ENCODE peak calls at places on chromosomes 1 and 21, in seven cellular contexts. One of them, this sample, is unnamed.

GRCh38 chr1:8962812-8963669 is 17.4 kb downstream of the CA6 start:
- DNase-seq in GM23248: peak; percentile 75
- DNase-seq in GM23338: peak; percentile 95
- DNase-seq in HCT116: peak; percentile 68
- DNase-seq in SK-N-SH: peak; percentile 44
- DNase-seq in hepatocyte: peak; percentile 74
- DNase-seq in neural progenitor cell: peak; percentile 76
- DNase-seq in this sample: peak; percentile 85

GRCh38 chr1:162463021-162463420 is 34.6 kb upstream of the UHMK1 start:
- DNase-seq in neural progenitor cell: no peak
- DNase-seq in GM23248: no peak
- DNase-seq in GM23338: no peak
- DNase-seq in hepatocyte: no peak
- DNase-seq in HCT116: no peak
- DNase-seq in SK-N-SH: no peak
- DNase-seq in this sample: no peak

GRCh38 chr1:94101613-94101940 is 19.4 kb downstream of the ABCA4 start:
- DNase-seq in hepatocyte: peak; percentile 58
- DNase-seq in neural progenitor cell: no peak
- DNase-seq in GM23248: no peak
- DNase-seq in GM23338: no peak
- DNase-seq in HCT116: no peak
- DNase-seq in SK-N-SH: peak; percentile 34
- DNase-seq in this sample: no peak

GRCh38 chr1:51842255-51842654 is 36.3 kb downstream of the NRDC start:
- DNase-seq in GM23338: no peak
- DNase-seq in SK-N-SH: peak; percentile 11
- DNase-seq in GM23248: no peak
- DNase-seq in hepatocyte: no peak
- DNase-seq in neural progenitor cell: no peak
- DNase-seq in HCT116: no peak
- DNase-seq in this sample: no peak

GRCh38 chr1:183277821-183278735 is 92.0 kb downstream of the LAMC2 start:
- DNase-seq in HCT116: no peak
- DNase-seq in hepatocyte: no peak
- DNase-seq in neural progenitor cell: no peak
- DNase-seq in SK-N-SH: no peak
- DNase-seq in GM23338: no peak
- DNase-seq in GM23248: peak; percentile 70
- DNase-seq in this sample: no peak

GRCh38 chr1:208172389-208173140 is 71.6 kb downstream of the PLXNA2 start:
- DNase-seq in neural progenitor cell: no peak
- DNase-seq in GM23248: peak; percentile 73
- DNase-seq in GM23338: no peak
- DNase-seq in hepatocyte: no peak
- DNase-seq in SK-N-SH: no peak
- DNase-seq in HCT116: no peak
- DNase-seq in this sample: no peak

GRCh38 chr21:38913120-38913975 is 107.6 kb downstream of the ETS2 start:
- DNase-seq in neural progenitor cell: peak; percentile 64
- DNase-seq in GM23338: peak; percentile 78
- DNase-seq in HCT116: peak; percentile 77
- DNase-seq in hepatocyte: peak; percentile 92
- DNase-seq in GM23248: peak; percentile 84
- DNase-seq in SK-N-SH: peak; percentile 61
- DNase-seq in this sample: no peak

GRCh38 chr21:18716578-18717138 is 313.1 kb upstream of the TMPRSS15 start:
- DNase-seq in neural progenitor cell: no peak
- DNase-seq in hepatocyte: no peak
- DNase-seq in HCT116: no peak
- DNase-seq in GM23248: no peak
- DNase-seq in SK-N-SH: no peak
- DNase-seq in GM23338: no peak
- DNase-seq in this sample: no peak

GRCh38 chr1:119675349-119676343 is 27.6 kb upstream of the ZNF697 start:
- DNase-seq in GM23338: peak; percentile 97
- DNase-seq in HCT116: peak; percentile 85
- DNase-seq in neural progenitor cell: peak; percentile 81
- DNase-seq in hepatocyte: peak; percentile 92
- DNase-seq in SK-N-SH: peak; percentile 78
- DNase-seq in GM23248: peak; percentile 85
- DNase-seq in this sample: peak; percentile 75

GRCh38 chr1:115807723-115808122 is 33.2 kb downstream of the NHLH2 start:
- DNase-seq in neural progenitor cell: peak; percentile 88
- DNase-seq in SK-N-SH: peak; percentile 51
- DNase-seq in GM23338: peak; percentile 97
- DNase-seq in hepatocyte: peak; percentile 92
- DNase-seq in GM23248: peak; percentile 83
- DNase-seq in HCT116: peak; percentile 78
- DNase-seq in this sample: peak; percentile 69

GRCh38 chr1:226086776-226087175 is 24.3 kb downstream of the H3-3A start:
- DNase-seq in SK-N-SH: no peak
- DNase-seq in hepatocyte: no peak
- DNase-seq in neural progenitor cell: no peak
- DNase-seq in GM23338: no peak
- DNase-seq in HCT116: no peak
- DNase-seq in GM23248: no peak
- DNase-seq in this sample: no peak

GRCh38 chr1:212587304-212588136 is 21.0 kb upstream of the ATF3 start:
- DNase-seq in hepatocyte: no peak
- DNase-seq in HCT116: no peak
- DNase-seq in GM23248: peak; percentile 27
- DNase-seq in SK-N-SH: no peak
- DNase-seq in neural progenitor cell: no peak
- DNase-seq in GM23338: no peak
- DNase-seq in this sample: no peak

GRCh38 chr1:29177022-29177705 is 4.5 kb downstream of the SRSF4 start:
- DNase-seq in GM23338: no peak
- DNase-seq in hepatocyte: no peak
- DNase-seq in SK-N-SH: no peak
- DNase-seq in GM23248: peak; percentile 35
- DNase-seq in HCT116: no peak
- DNase-seq in neural progenitor cell: no peak
- DNase-seq in this sample: no peak

GRCh38 chr1:111603979-111604378 is 15.6 kb upstream of the RAP1A start:
- DNase-seq in GM23338: no peak
- DNase-seq in hepatocyte: no peak
- DNase-seq in SK-N-SH: no peak
- DNase-seq in neural progenitor cell: no peak
- DNase-seq in HCT116: no peak
- DNase-seq in GM23248: no peak
- DNase-seq in this sample: peak; percentile 77

GRCh38 chr1:22584001-22584557 is 20.8 kb downstream of the EPHA8 start:
- DNase-seq in SK-N-SH: no peak
- DNase-seq in hepatocyte: peak; percentile 26
- DNase-seq in GM23248: peak; percentile 20
- DNase-seq in neural progenitor cell: no peak
- DNase-seq in GM23338: no peak
- DNase-seq in HCT116: no peak
- DNase-seq in this sample: no peak

DNA sequence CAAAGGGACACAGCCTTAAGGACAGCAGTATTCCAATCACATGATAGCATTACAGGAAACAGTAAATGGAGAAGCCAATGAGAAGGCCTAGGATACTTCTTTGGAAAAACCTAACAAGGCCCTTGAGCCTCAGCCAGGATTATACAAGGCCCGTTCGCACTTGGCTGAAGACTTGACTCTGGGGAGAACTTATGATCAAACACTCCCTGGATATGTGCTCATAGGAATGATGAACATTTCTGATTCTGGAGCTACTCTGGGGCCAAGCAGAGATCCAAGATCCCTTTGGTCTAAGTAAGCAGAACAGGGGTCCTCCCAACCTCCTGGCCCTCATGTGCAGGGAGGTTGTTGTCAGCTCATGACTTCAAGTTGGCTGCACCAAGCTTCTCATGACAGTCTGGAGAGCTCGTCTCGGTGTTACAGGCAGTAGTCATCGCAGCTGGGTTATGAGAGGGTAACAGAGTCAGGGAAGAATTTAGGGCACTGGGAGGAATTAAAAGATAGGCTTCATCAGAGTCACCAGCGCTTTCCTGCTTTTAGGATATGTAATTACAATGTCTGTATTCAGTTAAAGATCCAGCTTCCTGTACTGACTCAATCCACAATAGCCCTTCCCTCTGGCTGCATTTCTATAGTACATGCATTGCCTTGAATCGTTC is 92.5 kb upstream of the IRF2BP2 start:
- DNase-seq in SK-N-SH: no peak
- DNase-seq in HCT116: no peak
- DNase-seq in GM23338: no peak
- DNase-seq in GM23248: peak; percentile 51
- DNase-seq in neural progenitor cell: no peak
- DNase-seq in hepatocyte: no peak
- DNase-seq in this sample: no peak
- H2AFZ ChIP-seq in SK-N-SH: no peak overlapping the region
- H2AFZ ChIP-seq in HCT116: no peak overlapping the region
- H2AFZ ChIP-seq in GM23338: no peak overlapping the region
- H2AFZ ChIP-seq in GM23248: peak overlapping the region; percentile 17
- H2AFZ ChIP-seq in neural progenitor cell: no peak overlapping the region
- H2AFZ ChIP-seq in hepatocyte: no peak overlapping the region
- H2AFZ ChIP-seq in this sample: no peak overlapping the region

DNA sequence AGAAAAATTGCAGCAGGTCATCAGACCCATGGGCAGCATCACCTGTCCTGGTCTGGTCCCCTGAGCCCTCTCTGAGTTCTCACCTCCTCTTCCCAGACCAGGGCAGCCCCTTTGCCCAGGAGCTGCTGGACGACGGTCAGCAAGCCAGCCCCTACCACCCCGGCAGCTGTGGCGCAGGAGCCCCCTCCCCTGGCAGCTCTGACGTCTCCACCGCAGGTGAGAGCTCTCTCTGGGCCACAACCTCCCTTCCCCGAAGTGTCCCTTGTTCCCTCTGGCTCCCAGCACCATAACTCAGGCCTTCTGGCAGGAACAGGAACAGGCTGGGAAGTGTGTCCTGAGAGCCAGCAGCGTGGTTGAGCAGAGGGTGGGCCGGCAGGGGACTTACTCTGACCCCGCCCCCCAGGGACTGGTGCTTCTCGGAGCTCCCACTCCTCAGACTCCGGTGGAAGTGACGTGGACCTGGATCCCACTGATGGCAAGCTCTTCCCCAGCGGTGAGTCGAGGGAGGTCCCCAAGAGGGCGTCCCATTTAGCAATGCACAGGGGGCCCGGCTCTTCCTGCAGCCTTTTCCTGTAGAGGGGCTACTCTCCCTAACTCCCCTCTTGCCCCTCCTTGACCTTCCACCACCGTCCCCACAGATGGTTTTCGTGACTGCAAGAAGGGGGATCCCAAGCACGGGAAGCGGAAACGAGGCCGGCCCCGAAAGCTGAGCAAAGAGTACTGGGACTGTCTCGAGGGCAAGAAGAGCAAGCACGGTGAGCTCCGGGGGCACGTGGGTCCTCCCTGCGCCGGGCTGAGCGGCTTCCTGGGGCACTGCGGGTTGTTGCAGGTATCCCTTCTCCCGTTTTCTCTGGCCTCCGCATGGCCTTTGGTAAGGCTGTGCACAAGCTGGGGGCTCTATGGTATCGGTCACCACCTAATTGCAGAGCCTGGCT is 2.4 kb downstream of the ELF3 start:
- DNase-seq in GM23248: no peak
- DNase-seq in GM23338: no peak
- DNase-seq in hepatocyte: no peak
- DNase-seq in HCT116: no peak
- DNase-seq in SK-N-SH: no peak
- DNase-seq in neural progenitor cell: no peak
- DNase-seq in this sample: no peak
- H4K20me1 ChIP-seq in GM23248: no peaks in the 10 kb centered on the region
- H4K20me1 ChIP-seq in GM23338: no peaks in the 10 kb centered on the region
- H4K20me1 ChIP-seq in hepatocyte: peaks cover 48% of the 10 kb centered on the region
- H4K20me1 ChIP-seq in HCT116: no peaks in the 10 kb centered on the region
- H4K20me1 ChIP-seq in SK-N-SH: no peaks in the 10 kb centered on the region
- H4K20me1 ChIP-seq in neural progenitor cell: no peaks in the 10 kb centered on the region
- H4K20me1 ChIP-seq in this sample: no peaks in the 10 kb centered on the region

DNA sequence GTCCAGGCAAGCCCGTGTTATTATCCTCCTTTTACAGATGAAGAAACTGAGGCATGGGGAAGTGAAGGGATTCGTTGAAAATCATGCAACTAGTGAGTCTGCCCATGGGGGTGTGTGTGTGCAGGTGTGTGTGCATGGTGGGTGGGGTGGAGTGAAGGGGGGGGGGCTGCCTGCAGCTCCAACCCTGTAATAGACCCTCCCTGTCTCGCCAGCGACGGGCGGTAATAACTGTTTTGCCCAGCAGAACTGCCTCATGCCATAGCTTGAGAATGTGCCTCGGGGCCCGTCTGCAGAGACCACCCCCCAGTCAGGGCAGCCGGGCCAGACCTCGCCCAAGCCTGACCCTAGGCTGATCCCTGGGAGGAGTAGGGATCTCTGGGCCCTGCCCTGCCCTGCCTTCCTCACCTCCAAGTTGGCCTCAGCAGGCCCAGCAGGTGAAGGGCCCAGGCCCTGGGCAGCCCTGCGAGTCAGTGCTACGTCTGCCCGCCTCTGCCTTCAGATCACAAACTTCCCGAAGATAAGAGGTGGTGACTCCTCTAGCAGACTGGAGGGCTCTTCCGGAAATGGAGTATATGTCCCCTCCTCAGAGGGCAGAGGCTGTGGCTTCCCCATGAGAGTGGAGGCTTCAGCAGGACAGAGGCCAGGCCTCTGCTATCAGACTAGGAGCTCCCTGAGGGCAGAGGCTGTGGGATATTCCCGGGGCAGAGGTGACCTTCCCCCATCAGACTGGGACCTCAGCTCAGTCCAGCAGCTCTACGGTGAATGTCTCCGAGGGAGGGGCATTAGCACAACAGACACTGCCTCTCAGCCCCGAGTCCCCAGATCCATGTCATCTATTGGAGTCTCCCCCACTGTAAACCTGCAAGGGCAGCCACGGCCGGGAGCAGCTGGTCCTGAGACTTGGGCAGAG is 15.7 kb upstream of the EPHA2 start:
- DNase-seq in SK-N-SH: no peak
- DNase-seq in HCT116: no peak
- DNase-seq in GM23338: no peak
- DNase-seq in neural progenitor cell: no peak
- DNase-seq in hepatocyte: no peak
- DNase-seq in GM23248: no peak
- DNase-seq in this sample: no peak
- TF ChIP-seq EZH2phosphoT487 in SK-N-SH: no peak
- TF ChIP-seq EZH2phosphoT487 in HCT116: no peak
- TF ChIP-seq EZH2phosphoT487 in GM23338: no peak
- TF ChIP-seq EZH2phosphoT487 in neural progenitor cell: no peak
- TF ChIP-seq EZH2phosphoT487 in hepatocyte: no peak
- TF ChIP-seq EZH2phosphoT487 in GM23248: no peak
- TF ChIP-seq EZH2phosphoT487 in this sample: no peak

GRCh38 chr21:37536616-37537278 is 170.2 kb downstream of the DYRK1A start:
- DNase-seq in GM23248: no peak
- DNase-seq in SK-N-SH: no peak
- DNase-seq in hepatocyte: no peak
- DNase-seq in HCT116: no peak
- DNase-seq in GM23338: peak; percentile 51
- DNase-seq in neural progenitor cell: no peak
- DNase-seq in this sample: no peak
- H2AFZ ChIP-seq in GM23248: no peak overlapping the region
- H2AFZ ChIP-seq in SK-N-SH: no peak overlapping the region
- H2AFZ ChIP-seq in hepatocyte: no peak overlapping the region
- H2AFZ ChIP-seq in HCT116: no peak overlapping the region
- H2AFZ ChIP-seq in GM23338: no peak overlapping the region
- H2AFZ ChIP-seq in neural progenitor cell: peak overlapping the region; percentile 73
- H2AFZ ChIP-seq in this sample: no peak overlapping the region